ENCODE peak calls at places on chromosomes 13 and 19, in four cellular contexts. K, X, D and A are unnamed samples.

GRCh38 chr13:53781941-53782340 is 753.3 kb downstream of the OLFM4 start:
- DNase-seq in K (no peak), D (peak; percentile 46), X (no peak), A (no peak)

GRCh38 chr19:38264486-38265212 is at the start of gene SPINT2:
- DNase-seq in D (peak; percentile 95), K (no peak), X (peak; percentile 51), A (peak; percentile 65)

GRCh38 chr19:36110487-36111199 is at the start of gene OVOL3:
- DNase-seq in K (no peak), D (peak; percentile 85), X (no peak), A (no peak)

GRCh38 chr19:10915511-10916091 is 12.8 kb downstream of the YIPF2 start:
- DNase-seq in K (no peak), X (no peak), D (no peak), A (no peak)

GRCh38 chr13:42363941-42364612 is 92.1 kb downstream of the AKAP11 start:
- DNase-seq in X (no peak), D (peak; percentile 28), K (no peak), A (no peak)

GRCh38 chr19:5138606-5139594 is 170.0 kb downstream of the KDM4B start:
- DNase-seq in K (no peak), X (peak; percentile 80), D (no peak), A (no peak)

GRCh38 chr13:60139272-60139671 is 24.5 kb downstream of the DIAPH3 start:
- DNase-seq in D (no peak), K (no peak), X (no peak), A (no peak)

GRCh38 chr13:112859817-112860190 is 109.2 kb upstream of the MCF2L start:
- DNase-seq in D (no peak), K (no peak), X (no peak), A (no peak)

GRCh38 chr13:27086599-27087265 is 84.9 kb downstream of the USP12 start:
- DNase-seq in K (no peak), X (no peak), D (no peak), A (no peak)

GRCh38 chr13:51331354-51331861 is 8.1 kb upstream of the SERPINE3 start:
- DNase-seq in K (no peak), X (no peak), D (no peak), A (no peak)

GRCh38 chr13:24842533-24843278 is 78.7 kb downstream of the RNF17 start:
- DNase-seq in X (no peak), K (no peak), D (no peak), A (no peak)

GRCh38 chr19:35069706-35070105 is 28.2 kb downstream of the HPN start:
- DNase-seq in D (no peak), X (no peak), K (no peak), A (no peak)

GRCh38 chr19:44738603-44739585 is 9.6 kb upstream of the BCL3 start:
- DNase-seq in D (no peak), X (no peak), K (no peak), A (no peak)

GRCh38 chr19:10742494-10742893 is 24.6 kb downstream of the DNM2 start:
- DNase-seq in X (no peak), D (no peak), K (no peak), A (no peak)

GRCh38 chr13:114142640-114143490 is 10.4 kb upstream of the RASA3 start:
- DNase-seq in X (peak; percentile 81), D (no peak), K (peak; percentile 65), A (no peak)

GRCh38 chr19:3670258-3670795 is 29.9 kb downstream of the PIP5K1C start:
- DNase-seq in X (no peak), K (peak; percentile 98), D (no peak), A (no peak)

GRCh38 chr19:13083627-13084026 is 19.0 kb downstream of the LYL1 start:
- DNase-seq in K (no peak), D (no peak), X (no peak), A (no peak)

GRCh38 chr19:49061445-49061844 is 3.2 kb downstream of the NTF4 start:
- DNase-seq in X (no peak), D (no peak), K (no peak), A (no peak)

GRCh38 chr19:10796653-10797052 is 39.4 kb downstream of the TMED1 start:
- DNase-seq in K (no peak), X (no peak), D (peak; percentile 23), A (no peak)

GRCh38 chr13:51801631-51802099 is 2.3 kb downstream of the DHRS12 start:
- DNase-seq in D (no peak), K (peak; percentile 92), X (no peak), A (no peak)

GRCh38 chr19:30540671-30541210 is 168.6 kb downstream of the ZNF536 start:
- DNase-seq in D (no peak), K (peak; percentile 58), X (no peak), A (no peak)

GRCh38 chr13:72820156-72820897 is 38.4 kb downstream of the PIBF1 start:
- DNase-seq in X (no peak), K (no peak), D (peak; percentile 22), A (no peak)

GRCh38 chr19:18756896-18757295 is 34.2 kb downstream of the COMP start:
- DNase-seq in X (no peak), K (no peak), D (no peak), A (no peak)

GRCh38 chr19:29378126-29378525 is 147.7 kb upstream of the VSTM2B start:
- DNase-seq in K (peak; percentile 12), D (no peak), X (no peak), A (no peak)

GRCh38 chr19:48348039-48348438 is 15.7 kb downstream of the TMEM143 start:
- DNase-seq in K (no peak), D (no peak), X (no peak), A (no peak)

GRCh38 chr19:43739836-43740235 is 14.9 kb downstream of the SMG9 start:
- DNase-seq in K (no peak), D (no peak), X (no peak), A (no peak)

DNA sequence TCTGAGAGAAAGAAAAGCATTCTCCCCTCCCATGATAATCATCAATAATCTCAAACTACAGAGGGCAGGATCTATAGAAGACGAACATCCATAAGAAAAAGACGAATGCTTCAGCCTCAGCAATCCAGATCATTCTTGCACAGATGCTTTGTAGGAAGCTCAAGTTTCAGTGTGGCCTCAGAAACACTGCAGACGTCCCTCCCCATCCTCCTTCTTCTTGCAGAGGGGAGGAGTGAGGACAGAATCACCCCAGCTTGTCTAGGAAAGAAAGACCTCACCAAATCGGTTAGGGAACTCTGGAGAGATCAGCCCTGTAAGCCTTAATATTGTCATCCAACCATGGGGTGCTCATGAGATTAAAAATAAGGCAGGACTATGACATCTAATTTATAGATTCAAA is 62.9 kb downstream of the POU4F1 start:
- DNase-seq in K (no peak), D (no peak), X (no peak), A (no peak)
- TF ChIP-seq CTCF in K (no peak), D (no peak), X (no peak), A (no peak)

GRCh38 chr13:40563350-40564125 is 102.9 kb downstream of the FOXO1 start:
- DNase-seq in D (no peak), K (no peak), X (no peak), A (no peak)
- H3K4me1 ChIP-seq in D (peaks cover 54% of the 10 kb centered on the region), K (no peaks in the 10 kb centered on the region), X (peaks cover 76% of the 10 kb centered on the region), A (no peaks in the 10 kb centered on the region)

GRCh38 chr13:98173431-98173921 is 3.6 kb downstream of the RNF113B start:
- DNase-seq in X (no peak), D (peak; percentile 71), K (peak; percentile 67), A (no peak)
- TF ChIP-seq CTCF in X (no peak), D (no peak), K (no peak), A (no peak)

GRCh38 chr13:41059466-41059865 is 1.8 kb upstream of the WBP4 start:
- DNase-seq in K (no peak), X (no peak), D (peak; percentile 27), A (peak; percentile 35)

GRCh38 chr13:41056996-41057711 is 4.2 kb upstream of the WBP4 start:
- DNase-seq in K (no peak), D (no peak), X (no peak), A (no peak)

GRCh38 chr13:41060723-41061074 is 610 bp upstream of the WBP4 start:
- DNase-seq in X (peak; percentile 84), D (peak; percentile 76), K (peak; percentile 90), A (peak; percentile 61)

GRCh38 chr13:41059896-41060722 is 1.2 kb upstream of the WBP4 start:
- DNase-seq in K (peak; percentile 92), X (peak; percentile 63), D (peak; percentile 95), A (peak; percentile 67)

GRCh38 chr13:41058229-41059070 is 2.9 kb upstream of the WBP4 start:
- DNase-seq in X (no peak), K (no peak), D (no peak), A (no peak)
- H3K4me1 ChIP-seq in X (peaks cover 26% of the 10 kb centered on the region), K (no peaks in the 10 kb centered on the region), D (peaks cover 16% of the 10 kb centered on the region), A (peaks cover 11% of the 10 kb centered on the region)

GRCh38 chr13:90233933-90234672 is 1113.4 kb upstream of the MIR17HG start:
- DNase-seq in D (no peak), X (no peak), K (no peak), A (no peak)
- TF ChIP-seq CTCF in D (peak; percentile 31), X (no peak), K (no peak), A (no peak)

DNA sequence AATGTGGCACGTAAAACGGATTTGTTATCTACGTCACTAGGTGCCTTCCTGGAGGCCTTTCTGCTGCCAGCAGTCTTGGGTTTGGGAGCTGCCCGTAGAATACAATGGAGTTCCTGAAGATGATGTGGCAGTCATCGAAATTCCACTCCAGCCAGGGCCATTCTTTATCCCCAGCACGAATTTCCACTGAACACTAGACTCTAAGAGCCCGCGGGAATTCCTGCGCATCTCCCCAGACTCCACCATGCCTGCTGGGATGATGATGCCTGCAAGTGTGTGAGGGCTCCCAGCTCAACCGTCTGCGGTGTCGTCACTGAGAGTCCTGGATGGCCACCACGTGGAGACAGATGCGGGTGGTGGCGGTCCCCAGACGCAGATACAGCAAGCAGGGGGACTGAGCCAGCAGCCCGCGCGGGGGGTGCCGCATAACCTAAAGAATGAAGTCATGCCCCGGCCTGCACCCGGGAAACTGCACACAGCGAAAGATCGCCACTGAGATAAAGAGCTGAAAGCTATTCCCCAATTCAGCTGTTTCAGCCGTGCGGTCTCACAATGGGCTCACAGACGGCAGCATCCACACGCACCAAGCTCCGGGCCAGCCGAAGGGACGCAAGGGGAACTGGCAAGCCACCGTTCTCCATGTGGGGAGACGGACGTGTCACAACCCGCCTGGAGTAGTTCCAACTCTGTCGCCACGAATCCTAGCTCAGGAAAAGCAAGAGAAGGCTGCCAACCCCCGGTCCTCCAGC is 41.1 kb downstream of the COL4A1 start:
- DNase-seq in D (no peak), X (no peak), K (peak; percentile 96), A (no peak)
- H3K4me1 ChIP-seq in D (peaks cover 46% of the 10 kb centered on the region), X (no peaks in the 10 kb centered on the region), K (peaks cover 5% of the 10 kb centered on the region), A (no peaks in the 10 kb centered on the region)

GRCh38 chr19:1650627-1651009 is 1.8 kb downstream of the TCF3 start:
- DNase-seq in K (no peak), D (peak; percentile 72), X (peak; percentile 50), A (peak; percentile 55)
- TF ChIP-seq CTCF in K (no peak), D (no peak), X (no peak), A (peak; percentile 30)